ENCODE peak calls at places on chromosomes 7 and 10, in four cellular contexts. C, Y, G and R are unnamed samples.

GRCh38 chr10:100750291-100751210 is 5.2 kb downstream of the PAX2 start:
- DNase-seq in G (no peak), C (no peak), Y (no peak), R (no peak)

GRCh38 chr7:116717137-116717536 is 45.1 kb downstream of the MET start:
- DNase-seq in C (no peak), G (no peak), Y (no peak), R (no peak)

GRCh38 chr7:117095055-117095454 is 141.8 kb downstream of the ST7 start:
- DNase-seq in Y (no peak), C (no peak), G (no peak), R (no peak)

GRCh38 chr10:48363617-48364355 is 57.3 kb downstream of the MAPK8 start:
- DNase-seq in G (peak; percentile 47), C (peak; percentile 39), Y (peak; percentile 51), R (peak; percentile 70)

GRCh38 chr7:105489409-105489808 is 32.7 kb downstream of the PUS7 start:
- DNase-seq in C (no peak), Y (no peak), G (no peak), R (no peak)

GRCh38 chr7:92681633-92682032 is 91.4 kb upstream of the FAM133B start:
- DNase-seq in G (no peak), C (no peak), Y (no peak), R (no peak)

GRCh38 chr10:59387951-59388431 is 25.6 kb upstream of the FAM13C start:
- DNase-seq in C (no peak), G (no peak), Y (no peak), R (no peak)

GRCh38 chr7:3861941-3862340 is 560.9 kb downstream of the SDK1 start:
- DNase-seq in C (no peak), G (no peak), Y (peak; percentile 1), R (no peak)

GRCh38 chr10:12637649-12638048 is 288.3 kb downstream of the CAMK1D start:
- DNase-seq in Y (no peak), G (no peak), C (no peak), R (no peak)

GRCh38 chr10:87619705-87620104 is 40.0 kb upstream of the PAPSS2 start:
- DNase-seq in C (no peak), Y (no peak), G (no peak), R (peak; percentile 46)

GRCh38 chr7:142445019-142445686 is 187.3 kb upstream of the PRSS58 start:
- DNase-seq in C (peak; percentile 44), G (peak; percentile 29), Y (no peak), R (no peak)

GRCh38 chr10:100519321-100520051 is at the start of gene SEC31B:
- DNase-seq in Y (no peak), G (no peak), C (no peak), R (peak; percentile 50)

GRCh38 chr10:103616705-103617361 is 123.3 kb downstream of the NEURL1 start:
- DNase-seq in G (no peak), C (no peak), Y (no peak), R (no peak)

GRCh38 chr10:126420571-126421275 is 32.4 kb upstream of the ADAM12 start:
- DNase-seq in Y (no peak), G (no peak), C (no peak), R (no peak)

GRCh38 chr7:143238289-143238995 is 16.6 kb downstream of the TAS2R40 start:
- DNase-seq in C (no peak), Y (no peak), G (no peak), R (no peak)

GRCh38 chr7:17680026-17680425 is 260.3 kb downstream of the SNX13 start:
- DNase-seq in G (no peak), Y (no peak), C (no peak), R (no peak)

GRCh38 chr10:95728535-95728934 is 27.4 kb upstream of the ENTPD1 start:
- DNase-seq in C (no peak), G (no peak), Y (no peak), R (no peak)

GRCh38 chr10:15792777-15793176 is 67.5 kb downstream of the MINDY3 start:
- DNase-seq in G (no peak), Y (no peak), C (no peak), R (no peak)

GRCh38 chr10:8790390-8790789 is 735.9 kb downstream of the GATA3 start:
- DNase-seq in G (no peak), Y (no peak), C (no peak), R (no peak)

GRCh38 chr7:102220929-102221850 is 65.5 kb upstream of the SH2B2 start:
- DNase-seq in G (no peak), Y (no peak), C (no peak), R (no peak)
- TF ChIP-seq FOXK2 in G (no peak), Y (no peak), C (no peak), R (no peak)

GRCh38 chr7:151876112-151876898 is 610 bp downstream of the PRKAG2 start:
- DNase-seq in G (peak; percentile 60), C (peak; percentile 90), Y (no peak), R (no peak)
- TF ChIP-seq FOXK2 in G (no peak), C (no peak), Y (no peak), R (no peak)

GRCh38 chr10:69620625-69621024 is 9.4 kb upstream of the FAM241B start:
- DNase-seq in G (no peak), Y (no peak), C (no peak), R (no peak)
- TF ChIP-seq FOXK2 in G (no peak), Y (no peak), C (no peak), R (no peak)

GRCh38 chr10:124896751-124897150 is 45.2 kb upstream of the ZRANB1 start:
- DNase-seq in C (no peak), Y (no peak), G (no peak), R (no peak)

GRCh38 chr10:124902462-124902861 is 39.5 kb upstream of the ZRANB1 start:
- DNase-seq in Y (no peak), C (no peak), G (no peak), R (no peak)

GRCh38 chr10:124899151-124899550 is 42.8 kb upstream of the ZRANB1 start:
- DNase-seq in Y (no peak), G (no peak), C (no peak), R (no peak)

GRCh38 chr10:124894569-124895215 is 47.2 kb upstream of the ZRANB1 start:
- DNase-seq in Y (no peak), C (no peak), G (no peak), R (no peak)

GRCh38 chr10:124898493-124898892 is 43.4 kb upstream of the ZRANB1 start:
- DNase-seq in C (no peak), Y (no peak), G (no peak), R (peak; percentile 30)
- TF ChIP-seq FOXK2 in C (no peak), Y (no peak), G (no peak), R (no peak)

GRCh38 chr7:34136698-34137097 is 231.4 kb downstream of the BMPER start:
- DNase-seq in Y (no peak), C (no peak), G (no peak), R (no peak)

GRCh38 chr7:34131371-34131770 is 226.0 kb downstream of the BMPER start:
- DNase-seq in C (no peak), Y (no peak), G (no peak), R (no peak)

GRCh38 chr7:34133356-34133982 is 228.1 kb downstream of the BMPER start:
- DNase-seq in Y (no peak), G (no peak), C (no peak), R (no peak)

GRCh38 chr7:34135924-34136323 is 230.6 kb downstream of the BMPER start:
- DNase-seq in C (no peak), G (no peak), Y (no peak), R (no peak)

GRCh38 chr7:34133983-34134782 is 228.8 kb downstream of the BMPER start:
- DNase-seq in C (peak; percentile 75), Y (no peak), G (peak; percentile 25), R (peak; percentile 18)
- TF ChIP-seq FOXK2 in C (no peak), Y (no peak), G (no peak), R (no peak)

DNA sequence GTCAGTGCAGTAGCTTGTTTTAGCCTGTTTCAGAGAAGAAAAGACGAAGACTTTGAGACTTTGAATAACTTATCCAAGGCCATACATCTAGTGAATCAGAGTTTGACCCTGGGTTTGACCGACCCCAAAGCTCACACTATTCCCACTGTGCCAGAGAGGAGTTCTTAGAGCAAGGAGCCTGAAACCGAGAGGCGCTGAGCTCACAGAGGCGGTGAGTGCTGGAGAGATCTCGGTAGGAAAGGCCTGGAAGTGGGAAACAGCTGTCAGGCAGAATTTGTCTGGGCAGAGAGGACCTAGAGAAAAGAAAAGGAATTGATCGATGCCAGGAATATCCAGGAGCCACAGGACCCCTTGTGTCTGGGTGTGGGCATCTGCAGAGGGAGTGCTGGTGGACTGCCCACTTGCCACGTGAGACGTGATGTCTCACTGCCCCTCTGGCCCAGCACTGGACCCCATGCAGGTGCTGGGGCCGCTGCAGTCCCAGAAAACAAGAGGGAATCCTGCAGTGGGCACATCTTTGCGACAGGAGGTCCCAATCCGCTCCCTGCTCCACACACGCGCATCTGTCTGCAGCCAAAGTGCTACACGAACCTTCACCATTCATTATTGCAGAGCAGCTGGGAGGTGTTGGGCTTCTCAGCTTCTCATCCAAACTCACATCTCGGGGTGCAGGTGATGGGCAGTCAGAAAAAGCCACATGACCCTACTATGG is 6.2 kb downstream of the CALML3 start:
- DNase-seq in Y (no peak), C (no peak), G (no peak), R (no peak)
- TF ChIP-seq FOXK2 in Y (no peak), C (no peak), G (no peak), R (no peak)

DNA sequence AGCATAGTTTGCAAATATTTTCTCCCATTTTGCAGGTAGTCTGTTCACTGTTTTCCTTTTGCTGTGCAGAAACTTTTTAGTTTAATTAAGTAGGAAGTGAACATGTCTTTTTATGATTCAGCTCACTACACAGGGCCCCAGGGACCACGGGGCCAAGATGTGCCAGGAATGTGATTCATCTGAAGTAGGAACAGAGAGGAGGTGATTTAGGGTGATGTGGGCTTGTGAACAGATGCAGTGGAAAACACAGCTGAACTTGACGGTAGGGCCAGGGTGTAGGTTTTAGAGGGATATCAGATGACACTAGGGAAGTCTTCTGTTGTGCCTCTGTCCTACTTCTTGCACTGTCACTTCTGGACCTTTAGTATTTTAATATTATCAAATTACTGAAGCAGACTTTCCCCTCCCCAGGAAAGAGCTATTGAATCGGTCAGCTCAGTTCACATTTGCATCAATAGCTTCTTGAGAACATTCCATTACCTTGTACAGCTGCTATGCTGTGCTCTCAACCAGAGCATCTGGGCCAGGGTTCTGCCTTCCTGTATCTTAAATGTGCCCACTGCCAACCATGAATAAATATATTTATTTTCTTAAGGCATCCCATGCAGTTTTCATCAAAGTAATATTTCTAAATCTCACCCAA is 96.9 kb downstream of the OSBPL3 start:
- DNase-seq in G (no peak), C (no peak), Y (no peak), R (no peak)
- TF ChIP-seq FOXK2 in G (no peak), C (no peak), Y (no peak), R (no peak)